ENCODE peak calls at places on chromosome 20, in eight cellular contexts. T is body of pancreas, A is choroid plexus epithelial cell, Q is AG04449, U is heart right ventricle, B is endodermal cell, K is astrocyte of the spinal cord, M is Peyer's patch. X is an unnamed sample.

GRCh38 chr20:51029963-51030930 is 7.3 kb upstream of the KCNG1 start:
- DNase-seq in T (no peak), M (no peak), A (no peak), Q (no peak), U (no peak), K (no peak), B (no peak), X (no peak)

GRCh38 chr20:50588034-50588736 is 78.0 kb downstream of the PTPN1 start:
- DNase-seq in M (peak; percentile 60), Q (no peak), B (peak; percentile 95), K (peak; percentile 62), T (peak; percentile 79), A (peak; percentile 76), U (peak; percentile 80), X (no peak)

GRCh38 chr20:38196592-38196991 is 31.5 kb upstream of the TGM2 start:
- DNase-seq in U (peak; percentile 77), B (peak; percentile 27), A (peak; percentile 87), K (no peak), Q (no peak), T (peak; percentile 40), M (no peak), X (no peak)

GRCh38 chr20:32327087-32327681 is 30.9 kb upstream of the ASXL1 start:
- DNase-seq in B (no peak), T (no peak), M (no peak), U (no peak), Q (peak; percentile 65), A (peak; percentile 89), K (peak; percentile 79), X (no peak)

GRCh38 chr20:50190251-50191064 is at the start of gene CEBPB:
- DNase-seq in A (peak; percentile 93), U (peak; percentile 92), M (peak; percentile 80), Q (no peak), B (peak; percentile 98), T (peak; percentile 92), K (peak; percentile 86), X (no peak)

GRCh38 chr20:7851031-7851490 is 89.2 kb downstream of the HAO1 start:
- DNase-seq in M (no peak), B (no peak), K (no peak), A (no peak), Q (no peak), T (no peak), U (no peak), X (no peak)

GRCh38 chr20:49888341-49889244 is 26.7 kb downstream of the SPATA2 start:
- DNase-seq in K (peak; percentile 67), Q (no peak), A (peak; percentile 83), B (peak; percentile 96), T (peak; percentile 69), U (no peak), M (peak; percentile 42), X (no peak)

GRCh38 chr20:14715400-14715799 is 378.0 kb upstream of the FLRT3 start:
- DNase-seq in B (no peak), Q (no peak), U (no peak), K (no peak), A (no peak), T (no peak), M (no peak), X (no peak)

GRCh38 chr20:8330785-8331699 is 199.0 kb downstream of the PLCB1 start:
- DNase-seq in M (no peak), U (no peak), T (no peak), B (no peak), Q (no peak), A (peak; percentile 4), K (peak; percentile 23), X (peak; percentile 45)

GRCh38 chr20:4151342-4151741 is 136.0 kb upstream of the RNF24 start:
- DNase-seq in A (no peak), M (no peak), U (no peak), T (no peak), B (no peak), Q (no peak), K (no peak), X (no peak)

GRCh38 chr20:55513966-55514365 is 491.4 kb downstream of the CBLN4 start:
- DNase-seq in B (no peak), Q (no peak), U (no peak), M (no peak), A (no peak), T (no peak), K (no peak), X (no peak)

GRCh38 chr20:61407561-61407960 is 155.5 kb downstream of the CDH4 start:
- DNase-seq in K (no peak), A (no peak), U (no peak), B (no peak), T (no peak), M (no peak), Q (no peak), X (no peak)
- TF ChIP-seq CTCF in K (no peak), A (no peak), U (no peak), B (no peak), T (no peak), M (no peak), Q (no peak), X (no peak)

GRCh38 chr20:17795003-17795402 is 95.2 kb downstream of the BANF2 start:
- DNase-seq in A (no peak), T (no peak), U (no peak), B (no peak), K (no peak), Q (no peak), M (no peak), X (no peak)
- H3K4me3 ChIP-seq in A (no peak overlapping the region), T (no peak overlapping the region), U (no peak overlapping the region), B (no peak overlapping the region), K (no peak overlapping the region), Q (no peak overlapping the region), M (no peak overlapping the region), X (no peak overlapping the region)

GRCh38 chr20:33837096-33837830 is 26.1 kb downstream of the CHMP4B start:
- DNase-seq in M (no peak), U (no peak), B (no peak), T (no peak), Q (no peak), A (no peak), K (no peak), X (no peak)

GRCh38 chr20:33840759-33841438 is 29.8 kb downstream of the CHMP4B start:
- DNase-seq in U (no peak), Q (no peak), K (no peak), B (no peak), A (no peak), M (no peak), T (no peak), X (no peak)

GRCh38 chr20:33839591-33839990 is 28.4 kb downstream of the CHMP4B start:
- DNase-seq in T (peak; percentile 92), U (peak; percentile 45), B (no peak), M (no peak), Q (no peak), A (no peak), K (no peak), X (no peak)

GRCh38 chr20:33835773-33836172 is 24.6 kb downstream of the CHMP4B start:
- DNase-seq in U (no peak), K (no peak), T (peak; percentile 38), Q (no peak), M (no peak), B (no peak), A (no peak), X (no peak)

DNA sequence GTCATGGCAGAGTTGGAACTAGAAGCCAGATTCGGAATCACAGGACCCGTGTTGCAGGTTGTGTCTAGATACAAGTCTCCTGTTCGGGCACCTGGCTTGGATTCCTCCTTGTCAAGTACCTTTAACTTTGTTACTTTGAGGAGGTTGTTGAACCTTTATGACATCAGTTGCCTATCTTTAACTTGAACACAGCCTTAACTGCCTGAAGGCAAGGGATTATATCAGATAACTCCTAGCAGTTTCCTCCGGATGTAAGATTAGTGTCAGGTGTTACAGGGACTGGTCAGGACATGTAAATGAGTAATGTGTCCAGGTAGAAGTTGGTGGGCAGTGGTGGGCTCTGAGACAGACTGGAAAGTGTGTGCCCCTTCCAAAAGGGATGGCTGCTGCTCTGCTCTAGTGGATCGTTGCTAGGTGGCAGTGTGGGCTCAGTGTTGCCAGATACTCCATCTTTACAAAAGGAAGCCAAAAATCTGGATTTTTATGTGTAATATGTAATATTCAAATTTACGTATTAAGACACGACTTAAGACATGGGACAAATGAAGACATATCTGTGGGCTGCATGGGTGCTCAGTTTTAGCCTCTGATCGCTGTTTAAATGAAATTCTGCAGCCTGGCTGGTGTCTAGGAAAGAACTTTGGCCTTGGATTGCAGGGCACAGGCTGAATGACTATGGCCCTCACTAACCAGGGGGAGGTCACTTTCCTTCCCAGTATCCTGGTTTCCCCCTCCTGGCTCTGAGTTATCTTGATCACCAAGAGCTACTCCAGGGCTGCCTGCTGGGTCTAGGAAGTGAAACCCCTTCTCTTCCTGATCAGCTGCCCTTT is 27.1 kb downstream of the CHMP4B start:
- DNase-seq in T (no peak), Q (no peak), A (no peak), U (no peak), K (no peak), M (no peak), B (no peak), X (no peak)
- TF ChIP-seq CTCF in T (no peak), Q (no peak), A (peak; percentile 30), U (no peak), K (peak; percentile 14), M (no peak), B (peak; percentile 41), X (peak; percentile 43)

GRCh38 chr20:54107181-54107580 is 36.8 kb upstream of the BCAS1 start:
- DNase-seq in U (no peak), Q (no peak), A (no peak), B (no peak), T (no peak), M (no peak), K (no peak), X (no peak)
- H3K4me3 ChIP-seq in U (no peak overlapping the region), Q (no peak overlapping the region), A (no peak overlapping the region), B (no peak overlapping the region), T (no peak overlapping the region), M (no peak overlapping the region), K (no peak overlapping the region), X (no peak overlapping the region)

GRCh38 chr20:22386300-22386623 is 198.1 kb downstream of the FOXA2 start:
- DNase-seq in B (no peak), Q (no peak), K (no peak), A (no peak), M (no peak), T (no peak), U (no peak), X (no peak)

GRCh38 chr20:22383156-22383555 is 201.2 kb downstream of the FOXA2 start:
- DNase-seq in A (peak; percentile 44), T (no peak), Q (no peak), U (no peak), B (no peak), K (no peak), M (no peak), X (no peak)

GRCh38 chr20:22384978-22385377 is 199.4 kb downstream of the FOXA2 start:
- DNase-seq in B (no peak), A (no peak), M (no peak), Q (no peak), K (no peak), U (no peak), T (no peak), X (no peak)

GRCh38 chr20:22387452-22387851 is 196.9 kb downstream of the FOXA2 start:
- DNase-seq in K (no peak), Q (no peak), U (no peak), M (no peak), B (no peak), T (no peak), A (no peak), X (no peak)

GRCh38 chr20:22385602-22386299 is 198.6 kb downstream of the FOXA2 start:
- DNase-seq in Q (no peak), A (peak; percentile 7), U (no peak), K (no peak), B (no peak), T (peak; percentile 39), M (no peak), X (no peak)
- TF ChIP-seq CTCF in Q (no peak), A (peak; percentile 9), U (no peak), K (no peak), B (peak; percentile 68), T (peak; percentile 55), M (no peak), X (peak; percentile 4)

GRCh38 chr20:59932616-59933295 is 681 bp downstream of the SYCP2 start:
- DNase-seq in A (no peak), Q (no peak), B (no peak), K (no peak), T (no peak), M (no peak), U (peak; percentile 10), X (no peak)
- H3K4me3 ChIP-seq in A (no peak overlapping the region), Q (no peak overlapping the region), B (no peak overlapping the region), K (no peak overlapping the region), T (no peak overlapping the region), M (peak overlapping the region; percentile 55), U (peak overlapping the region; percentile 97), X (no peak overlapping the region)